ENCODE peak calls at places on chromosomes 16 and 17, in six cellular contexts. H, F, I, S, T and M are unnamed samples.
A peak's percentile ranks its signal among the peaks of the same experiment; 100 is the strongest.

GRCh38 chr16:28181557-28181914 is 30.2 kb downstream of the XPO6 start:
- DNase-seq in H (no peak), T (no peak), S (peak; percentile 88), I (no peak), F (no peak), M (no peak)

GRCh38 chr16:78761427-78761826 is 662.0 kb downstream of the WWOX start:
- DNase-seq in T (peak; percentile 34), I (no peak), S (no peak), F (no peak), H (no peak), M (no peak)

GRCh38 chr17:38910325-38910724 is 15.1 kb upstream of the LASP1NB start:
- DNase-seq in F (no peak), T (no peak), I (no peak), H (peak; percentile 30), S (no peak), M (no peak)

GRCh38 chr17:16989953-16990860 is 18.3 kb upstream of the TNFRSF13B start:
- DNase-seq in I (no peak), H (no peak), T (no peak), F (no peak), S (no peak), M (no peak)

GRCh38 chr16:68848786-68849185 is 5.5 kb downstream of the TANGO6 start:
- DNase-seq in S (no peak), F (no peak), H (no peak), I (no peak), T (no peak), M (no peak)

GRCh38 chr17:20922128-20922670 is 120.6 kb downstream of the USP22 start:
- DNase-seq in H (peak; percentile 11), T (no peak), F (no peak), S (no peak), I (no peak), M (no peak)

GRCh38 chr16:71726491-71727319 is 2.2 kb upstream of the PHLPP2 start:
- DNase-seq in T (no peak), I (no peak), H (no peak), S (no peak), F (no peak), M (no peak)

GRCh38 chr17:76408037-76408849 is 23.8 kb downstream of the SPHK1 start:
- DNase-seq in F (no peak), T (no peak), I (peak; percentile 75), H (peak; percentile 52), S (peak; percentile 62), M (peak; percentile 67)

GRCh38 chr16:83212301-83212841 is 585.6 kb downstream of the CDH13 start:
- DNase-seq in T (no peak), F (no peak), S (no peak), I (no peak), H (no peak), M (no peak)

GRCh38 chr17:33786478-33786877 is 468.6 kb upstream of the CCL2 start:
- DNase-seq in F (no peak), I (no peak), H (no peak), T (no peak), S (no peak), M (no peak)

GRCh38 chr16:55248494-55248893 is 75.5 kb upstream of the IRX6 start:
- DNase-seq in F (no peak), S (no peak), I (no peak), T (no peak), H (no peak), M (no peak)

GRCh38 chr17:27446569-27447301 is 9.5 kb upstream of the KSR1 start:
- DNase-seq in H (peak; percentile 58), S (no peak), I (no peak), T (no peak), F (no peak), M (no peak)

GRCh38 chr16:70253291-70254094 is 1.8 kb upstream of the EXOSC6 start:
- DNase-seq in S (peak; percentile 45), T (no peak), H (peak; percentile 44), F (no peak), I (no peak), M (no peak)

GRCh38 chr17:81233811-81234505 is 4.9 kb downstream of the TEPSIN start:
- DNase-seq in F (no peak), H (no peak), I (no peak), T (no peak), S (no peak), M (no peak)

GRCh38 chr17:20562587-20562986 is 16.9 kb upstream of the CDRT15L2 start:
- DNase-seq in H (no peak), I (no peak), T (no peak), F (no peak), S (no peak), M (no peak)

GRCh38 chr16:54421220-54421619 is 134.6 kb upstream of the IRX3 start:
- DNase-seq in H (no peak), S (no peak), F (no peak), I (no peak), T (no peak), M (no peak)

GRCh38 chr16:77732241-77732946 is 10.1 kb downstream of the NUDT7 start:
- DNase-seq in H (no peak), T (no peak), F (no peak), S (peak; percentile 51), I (no peak), M (no peak)

GRCh38 chr17:57966875-57967274 is 11.7 kb upstream of the CUEDC1 start:
- DNase-seq in T (no peak), H (no peak), S (no peak), I (no peak), F (no peak), M (no peak)

GRCh38 chr16:80167657-80168056 is 373.1 kb upstream of the DYNLRB2 start:
- DNase-seq in I (no peak), H (no peak), S (no peak), F (no peak), T (no peak), M (no peak)

GRCh38 chr16:28011223-28011622 is 52.3 kb downstream of the GSG1L start:
- DNase-seq in H (no peak), S (no peak), T (no peak), I (no peak), F (no peak), M (no peak)

GRCh38 chr17:51850206-51850605 is 308.3 kb downstream of the CA10 start:
- DNase-seq in F (no peak), I (no peak), H (no peak), S (peak; percentile 12), T (no peak), M (no peak)

DNA sequence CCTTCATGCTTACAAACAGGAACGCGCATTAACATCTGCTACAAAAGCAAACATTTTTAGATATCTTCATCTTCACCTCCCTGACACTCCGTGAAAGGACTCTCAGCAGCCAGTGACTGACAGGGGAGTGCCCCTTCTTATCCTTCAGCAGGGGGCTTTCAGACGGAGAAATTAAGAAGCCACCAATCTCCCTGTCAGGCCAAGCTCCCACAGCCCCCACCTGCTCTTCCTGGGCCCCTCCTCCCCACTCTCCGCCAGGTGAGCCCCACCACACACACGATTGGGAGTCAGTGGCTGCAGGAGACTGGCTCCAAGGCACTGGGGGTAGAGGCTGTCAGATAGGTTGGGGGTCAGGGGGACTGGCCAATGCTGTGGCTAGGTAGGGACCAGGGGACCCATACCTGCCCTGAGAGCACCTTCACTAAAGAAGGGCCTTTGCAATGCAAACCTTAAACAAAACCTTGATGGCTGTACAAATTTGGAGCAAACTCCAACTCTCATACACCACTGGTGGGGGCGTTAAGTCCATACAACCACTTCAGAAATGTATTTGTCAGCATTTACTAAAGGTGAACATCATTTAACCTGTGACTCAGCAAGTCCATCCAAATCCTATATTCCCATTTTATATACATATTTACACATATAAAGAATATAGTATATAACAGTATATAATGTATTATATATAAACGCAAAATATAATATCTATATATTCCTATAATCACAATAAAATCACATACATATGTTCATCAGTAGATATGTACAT is 232.2 kb downstream of the ZNF423 start:
- DNase-seq in F (no peak), I (no peak), H (no peak), T (no peak), S (no peak), M (no peak)
- TF ChIP-seq TAF1 in F (no peak), I (no peak), H (no peak), T (no peak), S (no peak), M (no peak)

GRCh38 chr17:74211141-74211928 is 2.0 kb upstream of the TTYH2 start:
- DNase-seq in I (no peak), F (no peak), T (no peak), S (no peak), H (no peak), M (no peak)
- TF ChIP-seq POLR2AphosphoS5 in I (peak; percentile 49), F (peak; percentile 82), T (peak; percentile 15), S (no peak), H (no peak), M (peak; percentile 69)

DNA sequence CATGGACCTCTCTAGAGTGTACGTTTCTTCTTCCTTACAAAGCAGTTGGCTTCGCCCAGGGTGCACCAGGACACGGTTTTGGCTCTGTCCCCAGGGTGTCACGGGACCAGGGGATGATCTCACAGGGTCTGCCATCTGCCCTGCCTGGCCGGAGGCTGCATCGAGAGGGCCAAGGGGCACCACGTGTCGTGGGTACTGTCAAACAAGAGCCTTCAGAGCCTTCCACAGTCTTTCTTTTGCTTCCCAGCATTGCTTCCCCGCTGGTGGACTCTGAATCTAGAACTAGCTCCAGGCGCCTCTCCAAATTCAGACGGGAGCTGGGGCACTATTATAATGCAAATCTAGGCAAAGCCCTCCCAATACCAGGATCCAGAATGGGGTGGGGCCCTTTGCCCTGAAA is 47.9 kb downstream of the MAPT start:
- DNase-seq in T (no peak), S (no peak), F (no peak), I (no peak), H (no peak), M (no peak)
- TF ChIP-seq POLR2A in T (no peak), S (no peak), F (no peak), I (no peak), H (no peak), M (no peak)

GRCh38 chr17:82890926-82891678 is 51.3 kb upstream of the ZNF750 start:
- DNase-seq in I (no peak), S (no peak), F (no peak), H (no peak), T (no peak), M (no peak)

GRCh38 chr17:82891911-82892310 is 52.1 kb upstream of the ZNF750 start:
- DNase-seq in S (no peak), T (no peak), H (no peak), I (no peak), F (no peak), M (no peak)

GRCh38 chr17:82889496-82890338 is 49.9 kb upstream of the ZNF750 start:
- DNase-seq in H (no peak), I (no peak), S (peak; percentile 92), T (no peak), F (no peak), M (no peak)

GRCh38 chr17:82888583-82889495 is 49.0 kb upstream of the ZNF750 start:
- DNase-seq in I (no peak), S (peak; percentile 20), H (no peak), F (no peak), T (no peak), M (no peak)

DNA sequence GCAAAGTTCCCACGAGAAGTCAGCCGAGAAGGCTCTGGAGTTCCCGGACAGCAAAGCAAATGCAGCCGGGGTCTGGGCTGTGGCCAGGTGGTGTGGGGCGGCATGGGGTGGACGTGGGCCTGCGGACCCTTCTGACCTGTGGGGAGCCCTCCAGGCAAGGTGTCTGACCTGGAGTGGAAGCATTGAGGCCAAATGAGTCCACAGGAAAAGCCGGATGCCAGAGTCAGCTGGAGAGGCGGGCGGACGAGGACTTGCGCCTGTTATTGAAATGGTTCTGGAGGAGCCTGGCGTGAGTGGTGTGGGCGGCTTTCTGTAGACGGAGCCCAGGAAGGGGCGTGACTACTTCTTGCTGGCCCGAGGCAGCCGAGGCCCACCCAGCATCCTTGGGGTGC is 50.5 kb upstream of the ZNF750 start:
- DNase-seq in F (no peak), T (no peak), S (no peak), I (no peak), H (no peak), M (no peak)
- TF ChIP-seq TAF1 in F (no peak), T (no peak), S (no peak), I (no peak), H (no peak), M (no peak)